ENCODE peak calls at places on chromosomes 16 and 17, in nine cellular contexts. H is omental fat pad, R is fibroblast of the aortic adventitia, G is pancreas, U is foreskin fibroblast, O is IMR-90, K is neural crest cell, D is GM12864, P is astrocyte of the cerebellum. Z is an unnamed sample.

GRCh38 chr17:52606590-52606989 is 448.1 kb upstream of the CA10 start:
- DNase-seq in H (no peak), R (no peak), G (no peak), U (no peak), O (no peak), K (no peak), D (no peak), P (no peak), Z (no peak)

GRCh38 chr17:44071772-44072171 is 1.2 kb downstream of the G6PC3 start:
- DNase-seq in H (no peak), R (peak), G (peak), U (no peak), O (peak), K (no peak), D (no peak), P (no peak), Z (no peak)

GRCh38 chr16:1767116-1767994 is 4.0 kb downstream of the NME3 start:
- DNase-seq in H (no peak), R (no peak), G (no peak), U (no peak), O (no peak), K (no peak), D (no peak), P (no peak), Z (no peak)

GRCh38 chr16:88789593-88789992 is 4.6 kb upstream of the PIEZO1 start:
- DNase-seq in H (no peak), R (no peak), G (no peak), U (no peak), O (no peak), K (no peak), D (no peak), P (no peak), Z (no peak)

GRCh38 chr17:64084086-64084939 is 45.6 kb downstream of the ERN1 start:
- DNase-seq in H (no peak), R (peak), G (no peak), U (no peak), O (peak), K (no peak), D (no peak), P (peak), Z (no peak)

GRCh38 chr17:44331249-44331760 is 6.7 kb upstream of the SLC25A39 start:
- DNase-seq in H (peak), R (peak), G (no peak), U (no peak), O (peak), K (peak), D (no peak), P (peak), Z (peak)

GRCh38 chr17:43215341-43215740 is 3.7 kb downstream of the TMEM106A start:
- DNase-seq in H (no peak), R (no peak), G (no peak), U (no peak), O (no peak), K (no peak), D (no peak), P (no peak), Z (no peak)

GRCh38 chr17:32903774-32904673 is 23.9 kb upstream of the TMEM98 start:
- DNase-seq in H (no peak), R (no peak), G (no peak), U (no peak), O (no peak), K (no peak), D (no peak), P (no peak), Z (no peak)

DNA sequence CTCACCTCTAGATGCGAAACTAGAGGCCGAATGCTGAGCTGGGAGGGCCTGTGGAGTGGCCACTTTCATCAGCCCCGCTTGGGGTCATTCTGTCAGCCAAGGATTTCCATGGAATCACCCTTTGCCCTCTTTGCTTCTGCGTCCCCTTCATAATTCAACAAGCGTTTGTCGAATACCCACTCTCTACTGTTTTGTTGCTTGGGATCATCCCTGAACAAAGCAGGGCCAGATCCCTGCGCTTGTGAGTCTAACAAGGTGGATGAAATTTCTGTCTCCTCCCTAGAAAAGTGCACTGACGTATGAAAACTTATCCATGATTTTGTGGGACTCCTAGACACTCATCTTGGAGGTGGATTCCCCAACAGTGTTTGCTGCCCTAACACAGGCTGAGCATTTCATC is 3.3 kb upstream of the SLC12A3 start:
- DNase-seq in H (no peak), R (no peak), G (no peak), U (no peak), O (no peak), K (no peak), D (no peak), P (no peak), Z (no peak)
- TF ChIP-seq CTCF in H (no peak), R (no peak), G (no peak), U (no peak), O (no peak), K (no peak), D (no peak), P (no peak), Z (no peak)

GRCh38 chr16:15518412-15519351 is 84.3 kb downstream of the BMERB1 start:
- DNase-seq in H (no peak), R (peak), G (no peak), U (peak), O (peak), K (no peak), D (no peak), P (peak), Z (no peak)
- TF ChIP-seq CTCF in H (no peak), R (no peak), G (no peak), U (no peak), O (no peak), K (no peak), D (no peak), P (no peak), Z (no peak)

GRCh38 chr17:16945513-16946201 is 26.3 kb downstream of the TNFRSF13B start:
- DNase-seq in H (no peak), R (no peak), G (peak), U (no peak), O (no peak), K (no peak), D (no peak), P (no peak), Z (no peak)
- TF ChIP-seq CTCF in H (no peak), R (no peak), G (no peak), U (no peak), O (no peak), K (no peak), D (no peak), P (no peak), Z (no peak)

GRCh38 chr16:50781043-50781442 is 39.2 kb downstream of the CYLD start:
- DNase-seq in H (no peak), R (no peak), G (no peak), U (no peak), O (peak), K (no peak), D (no peak), P (no peak), Z (no peak)
- TF ChIP-seq CTCF in H (no peak), R (no peak), G (no peak), U (no peak), O (peak), K (peak), D (peak), P (peak), Z (no peak)

DNA sequence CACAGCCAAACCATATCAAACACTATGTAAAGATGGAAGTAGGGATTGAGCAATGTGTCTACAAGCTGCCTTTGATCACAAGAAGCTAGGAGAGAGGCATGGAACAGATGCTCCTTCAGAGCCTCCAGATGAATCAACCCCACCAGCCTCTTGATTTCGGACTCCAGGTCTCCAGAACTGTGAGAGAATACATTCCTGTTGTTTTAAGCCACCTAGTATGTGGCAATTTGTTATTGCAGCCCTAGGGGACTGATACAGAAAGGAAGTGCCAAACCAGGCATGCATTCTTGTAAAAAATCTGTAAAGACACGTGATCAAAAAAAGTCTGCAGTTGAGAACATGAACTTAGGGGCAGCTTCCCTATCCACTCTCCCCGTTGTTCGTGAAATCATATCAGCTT is 91.1 kb downstream of the C17orf67 start:
- DNase-seq in H (no peak), R (no peak), G (no peak), U (no peak), O (no peak), K (no peak), D (no peak), P (no peak), Z (no peak)
- TF ChIP-seq CTCF in H (no peak), R (no peak), G (no peak), U (no peak), O (no peak), K (no peak), D (no peak), P (no peak), Z (no peak)

GRCh38 chr17:36529121-36529520 is 5.5 kb downstream of the MYO19 start:
- DNase-seq in H (no peak), R (peak), G (no peak), U (peak), O (peak), K (no peak), D (no peak), P (no peak), Z (no peak)

GRCh38 chr17:36535669-36536081 is 888 bp downstream of the PIGW start:
- DNase-seq in H (no peak), R (no peak), G (no peak), U (no peak), O (no peak), K (no peak), D (no peak), P (no peak), Z (no peak)

GRCh38 chr17:36534881-36535668 is at the start of gene PIGW:
- DNase-seq in H (peak), R (peak), G (peak), U (peak), O (peak), K (peak), D (peak), P (peak), Z (peak)

GRCh38 chr17:36532435-36532975 is 2.2 kb downstream of the MYO19 start:
- DNase-seq in H (no peak), R (no peak), G (no peak), U (no peak), O (no peak), K (no peak), D (no peak), P (no peak), Z (no peak)

GRCh38 chr17:36534117-36534880 is at the start of gene MYO19:
- DNase-seq in H (peak), R (peak), G (peak), U (peak), O (peak), K (peak), D (no peak), P (no peak), Z (peak)
- TF ChIP-seq CTCF in H (peak), R (peak), G (peak), U (peak), O (peak), K (peak), D (peak), P (peak), Z (peak)

DNA sequence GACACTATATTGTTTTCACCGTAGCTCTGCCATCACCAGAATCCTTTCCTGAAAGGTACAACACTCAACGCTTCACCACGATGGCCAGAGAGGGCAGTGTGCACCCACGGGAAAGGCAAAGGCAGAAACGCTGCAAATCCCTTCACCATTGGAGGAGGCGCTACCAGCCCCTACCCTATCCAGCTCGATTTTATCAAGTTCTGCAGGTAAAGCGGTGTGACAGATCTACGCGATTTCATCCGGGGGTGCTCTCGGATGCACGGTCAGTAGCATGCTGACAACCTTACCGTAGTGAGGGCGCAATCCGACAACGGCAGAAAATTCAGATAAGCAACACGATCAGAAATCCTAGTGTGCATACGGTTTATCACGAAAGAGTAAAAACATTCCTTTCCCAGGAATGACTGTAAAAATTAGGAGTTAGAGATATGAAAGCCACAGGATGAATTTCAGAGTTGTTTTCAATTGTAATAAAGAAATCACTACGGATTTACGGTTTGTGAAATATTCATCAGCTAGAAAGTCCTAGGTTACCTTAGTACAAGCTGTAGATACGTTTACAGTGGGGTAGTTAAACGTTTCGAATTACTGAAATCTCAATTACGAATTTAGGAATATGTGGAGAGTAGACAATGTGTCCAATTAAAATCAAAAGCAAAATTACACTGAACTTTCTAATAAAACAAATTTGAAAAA is 1.8 kb downstream of the NETO2 start:
- DNase-seq in H (peak), R (peak), G (peak), U (peak), O (peak), K (peak), D (peak), P (peak), Z (peak)
- TF ChIP-seq CTCF in H (peak), R (peak), G (peak), U (peak), O (peak), K (peak), D (peak), P (peak), Z (peak)

DNA sequence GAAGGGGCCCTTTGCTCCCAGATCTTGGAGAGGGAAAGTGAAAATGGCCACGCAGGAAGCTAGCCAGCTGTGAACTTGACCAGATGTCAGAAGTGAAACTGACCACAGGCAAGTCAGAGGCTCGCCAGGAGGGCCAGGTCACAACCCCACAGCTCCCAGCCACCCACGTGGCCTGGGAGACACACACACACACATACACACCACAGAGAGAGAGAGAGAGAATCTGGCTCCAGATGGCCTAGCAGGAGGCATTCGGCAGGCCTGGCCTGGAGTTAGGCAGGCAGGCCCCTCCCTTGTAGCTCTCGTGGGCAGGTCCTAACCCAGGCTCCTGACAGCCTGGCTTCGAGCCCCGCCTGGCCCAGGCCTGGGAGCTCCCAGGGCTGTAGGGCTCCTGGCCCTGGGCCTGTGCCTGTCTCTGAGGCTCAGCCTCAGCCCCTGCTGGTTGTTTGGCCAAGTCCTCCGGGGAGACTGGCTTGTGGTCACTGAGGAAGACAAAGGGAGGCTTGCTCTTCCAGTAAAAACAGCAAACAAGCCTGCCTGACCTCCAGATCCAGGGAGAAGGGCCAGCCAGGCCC is 20.2 kb downstream of the NGFR start:
- DNase-seq in H (peak), R (peak), G (peak), U (peak), O (peak), K (peak), D (peak), P (peak), Z (peak)
- TF ChIP-seq CTCF in H (no peak), R (peak), G (no peak), U (peak), O (peak), K (no peak), D (no peak), P (peak), Z (no peak)

GRCh38 chr16:16908058-16908457 is 529.1 kb downstream of the NPIPA7 start:
- DNase-seq in H (no peak), R (no peak), G (no peak), U (no peak), O (no peak), K (no peak), D (no peak), P (no peak), Z (no peak)

GRCh38 chr16:16907089-16907488 is 528.1 kb downstream of the NPIPA7 start:
- DNase-seq in H (no peak), R (no peak), G (no peak), U (no peak), O (no peak), K (no peak), D (no peak), P (no peak), Z (no peak)

GRCh38 chr16:16905850-16906249 is 526.9 kb downstream of the NPIPA7 start:
- DNase-seq in H (no peak), R (no peak), G (no peak), U (no peak), O (no peak), K (no peak), D (no peak), P (no peak), Z (no peak)
- TF ChIP-seq CTCF in H (no peak), R (no peak), G (no peak), U (no peak), O (no peak), K (no peak), D (no peak), P (no peak), Z (no peak)